ENCODE peak calls at places on chromosomes 4 and X, in ten cellular contexts. One of them, this sample, is unnamed. For H3K4me1, the result is how much of the 10 kb centered on the place peaks cover.

GRCh38 chr4:111492501-111492900 is 652.8 kb upstream of the FAM241A start:
- DNase-seq in adrenal gland: no peak
- DNase-seq in esophagus squamous epithelium: no peak
- DNase-seq in suprapubic skin: no peak
- DNase-seq in K562: no peak
- DNase-seq in testis: no peak
- DNase-seq in tibial nerve: no peak
- DNase-seq in breast epithelium: no peak
- DNase-seq in heart left ventricle: no peak
- DNase-seq in gastrocnemius medialis: no peak
- DNase-seq in this sample: no peak

GRCh38 chr4:80307774-80308465 is 27.6 kb upstream of the CFAP299 start:
- DNase-seq in testis: no peak
- DNase-seq in suprapubic skin: no peak
- DNase-seq in heart left ventricle: no peak
- DNase-seq in esophagus squamous epithelium: no peak
- DNase-seq in gastrocnemius medialis: no peak
- DNase-seq in adrenal gland: no peak
- DNase-seq in tibial nerve: no peak
- DNase-seq in breast epithelium: no peak
- DNase-seq in K562: no peak
- DNase-seq in this sample: no peak

GRCh38 chrX:2684256-2684655 is 6.8 kb upstream of the CD99 start:
- DNase-seq in esophagus squamous epithelium: no peak
- DNase-seq in breast epithelium: no peak
- DNase-seq in testis: no peak
- DNase-seq in gastrocnemius medialis: no peak
- DNase-seq in tibial nerve: no peak
- DNase-seq in suprapubic skin: no peak
- DNase-seq in adrenal gland: no peak
- DNase-seq in heart left ventricle: no peak
- DNase-seq in K562: no peak
- DNase-seq in this sample: no peak

GRCh38 chr4:3283483-3283882 is 9.3 kb upstream of the RGS12 start:
- DNase-seq in esophagus squamous epithelium: no peak
- DNase-seq in adrenal gland: no peak
- DNase-seq in K562: no peak
- DNase-seq in heart left ventricle: no peak
- DNase-seq in tibial nerve: no peak
- DNase-seq in breast epithelium: peak
- DNase-seq in testis: no peak
- DNase-seq in suprapubic skin: no peak
- DNase-seq in gastrocnemius medialis: no peak
- DNase-seq in this sample: no peak

GRCh38 chrX:130975947-130976346 is 72.9 kb upstream of the ENOX2 start:
- DNase-seq in adrenal gland: no peak
- DNase-seq in gastrocnemius medialis: no peak
- DNase-seq in heart left ventricle: no peak
- DNase-seq in esophagus squamous epithelium: no peak
- DNase-seq in K562: peak
- DNase-seq in breast epithelium: no peak
- DNase-seq in tibial nerve: peak
- DNase-seq in suprapubic skin: no peak
- DNase-seq in testis: peak
- DNase-seq in this sample: no peak

GRCh38 chrX:149512225-149512885 is 7.2 kb upstream of the IDS start:
- DNase-seq in gastrocnemius medialis: peak
- DNase-seq in tibial nerve: peak
- DNase-seq in K562: peak
- DNase-seq in heart left ventricle: peak
- DNase-seq in testis: peak
- DNase-seq in breast epithelium: no peak
- DNase-seq in suprapubic skin: no peak
- DNase-seq in adrenal gland: peak
- DNase-seq in esophagus squamous epithelium: no peak
- DNase-seq in this sample: no peak

GRCh38 chrX:71958281-71958675 is 47.6 kb downstream of the NHSL2 start:
- DNase-seq in suprapubic skin: no peak
- DNase-seq in gastrocnemius medialis: no peak
- DNase-seq in adrenal gland: no peak
- DNase-seq in testis: no peak
- DNase-seq in K562: no peak
- DNase-seq in tibial nerve: no peak
- DNase-seq in heart left ventricle: no peak
- DNase-seq in esophagus squamous epithelium: no peak
- DNase-seq in breast epithelium: no peak
- DNase-seq in this sample: no peak

GRCh38 chr4:169163495-169163894 is 107.3 kb downstream of the SH3RF1 start:
- DNase-seq in testis: no peak
- DNase-seq in breast epithelium: no peak
- DNase-seq in gastrocnemius medialis: no peak
- DNase-seq in tibial nerve: no peak
- DNase-seq in adrenal gland: no peak
- DNase-seq in heart left ventricle: no peak
- DNase-seq in suprapubic skin: no peak
- DNase-seq in esophagus squamous epithelium: no peak
- DNase-seq in K562: no peak
- DNase-seq in this sample: no peak

DNA sequence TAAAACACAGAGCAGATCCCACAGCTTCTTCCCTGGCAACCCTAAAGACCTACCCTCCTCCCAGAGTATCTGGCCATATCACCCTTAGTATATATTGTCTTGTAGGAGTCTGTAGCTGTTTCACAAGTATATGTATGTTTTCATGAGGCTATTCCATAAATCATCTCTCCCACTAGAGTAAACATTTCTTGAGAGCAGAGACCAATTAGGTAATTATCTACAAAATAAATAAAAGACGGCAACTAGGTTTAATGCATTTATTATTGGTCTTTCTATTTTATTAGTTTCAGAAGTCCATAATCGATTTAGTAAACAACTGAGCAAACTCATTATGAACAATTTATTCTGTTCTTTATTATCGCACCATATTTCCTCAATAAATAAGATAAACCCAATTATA is 7.0 kb downstream of the ACOT9 start:
- DNase-seq in tibial nerve: no peak
- DNase-seq in esophagus squamous epithelium: no peak
- DNase-seq in suprapubic skin: no peak
- DNase-seq in K562: no peak
- DNase-seq in adrenal gland: no peak
- DNase-seq in breast epithelium: no peak
- DNase-seq in heart left ventricle: no peak
- DNase-seq in testis: no peak
- DNase-seq in gastrocnemius medialis: no peak
- DNase-seq in this sample: no peak
- TF ChIP-seq POLR2A in tibial nerve: no peak
- TF ChIP-seq POLR2A in esophagus squamous epithelium: no peak
- TF ChIP-seq POLR2A in suprapubic skin: no peak
- TF ChIP-seq POLR2A in K562: no peak
- TF ChIP-seq POLR2A in adrenal gland: no peak
- TF ChIP-seq POLR2A in breast epithelium: no peak
- TF ChIP-seq POLR2A in heart left ventricle: no peak
- TF ChIP-seq POLR2A in testis: no peak
- TF ChIP-seq POLR2A in gastrocnemius medialis: no peak
- TF ChIP-seq POLR2A in this sample: no peak

GRCh38 chr4:10100734-10101216 is 15.8 kb downstream of the WDR1 start:
- DNase-seq in heart left ventricle: peak
- DNase-seq in gastrocnemius medialis: peak
- DNase-seq in tibial nerve: no peak
- DNase-seq in K562: no peak
- DNase-seq in esophagus squamous epithelium: no peak
- DNase-seq in testis: no peak
- DNase-seq in suprapubic skin: peak
- DNase-seq in adrenal gland: peak
- DNase-seq in breast epithelium: no peak
- DNase-seq in this sample: no peak

GRCh38 chr4:10102981-10103330 is 13.6 kb downstream of the WDR1 start:
- DNase-seq in heart left ventricle: no peak
- DNase-seq in testis: no peak
- DNase-seq in suprapubic skin: no peak
- DNase-seq in esophagus squamous epithelium: no peak
- DNase-seq in K562: no peak
- DNase-seq in tibial nerve: no peak
- DNase-seq in breast epithelium: no peak
- DNase-seq in gastrocnemius medialis: no peak
- DNase-seq in adrenal gland: no peak
- DNase-seq in this sample: no peak

GRCh38 chr4:10099521-10100325 is 16.9 kb downstream of the WDR1 start:
- DNase-seq in heart left ventricle: no peak
- DNase-seq in testis: no peak
- DNase-seq in breast epithelium: no peak
- DNase-seq in gastrocnemius medialis: no peak
- DNase-seq in adrenal gland: no peak
- DNase-seq in K562: no peak
- DNase-seq in tibial nerve: no peak
- DNase-seq in esophagus squamous epithelium: no peak
- DNase-seq in suprapubic skin: no peak
- DNase-seq in this sample: no peak

GRCh38 chr4:10102193-10102980 is 14.2 kb downstream of the WDR1 start:
- DNase-seq in heart left ventricle: no peak
- DNase-seq in adrenal gland: no peak
- DNase-seq in tibial nerve: no peak
- DNase-seq in gastrocnemius medialis: peak
- DNase-seq in K562: no peak
- DNase-seq in breast epithelium: no peak
- DNase-seq in testis: no peak
- DNase-seq in esophagus squamous epithelium: no peak
- DNase-seq in suprapubic skin: peak
- DNase-seq in this sample: no peak

DNA sequence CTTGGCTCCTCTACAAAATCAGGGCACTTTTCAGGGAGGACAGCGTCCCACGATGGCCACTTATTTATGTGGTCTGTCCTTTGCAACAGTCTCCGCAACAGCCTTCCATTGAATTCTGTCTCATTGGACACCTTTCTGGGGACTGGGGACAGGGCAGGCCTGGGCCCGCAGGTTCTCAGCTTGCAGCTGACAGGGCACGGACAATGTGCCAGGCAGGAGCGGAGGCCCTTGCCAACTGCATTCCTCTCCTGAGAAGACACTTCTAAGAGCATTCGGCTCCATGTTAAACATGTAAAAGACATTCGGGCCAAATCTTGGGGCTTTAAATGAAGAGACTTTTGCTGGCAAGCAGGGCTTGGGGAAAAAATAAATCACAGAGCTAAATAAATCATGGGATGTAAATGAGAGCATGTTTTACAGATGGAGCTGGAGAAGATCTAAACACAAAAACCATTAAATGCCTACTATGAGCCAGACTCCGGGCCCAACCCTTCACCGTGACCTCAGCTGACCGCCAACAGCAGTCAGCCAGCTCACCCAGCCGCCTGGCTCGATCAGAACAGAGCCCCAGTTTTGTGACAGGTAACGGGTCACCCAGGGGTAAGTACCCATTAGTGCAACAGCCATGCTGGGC is 14.9 kb downstream of the WDR1 start:
- DNase-seq in adrenal gland: no peak
- DNase-seq in tibial nerve: no peak
- DNase-seq in heart left ventricle: peak
- DNase-seq in esophagus squamous epithelium: no peak
- DNase-seq in K562: no peak
- DNase-seq in gastrocnemius medialis: peak
- DNase-seq in suprapubic skin: peak
- DNase-seq in breast epithelium: peak
- DNase-seq in testis: no peak
- DNase-seq in this sample: no peak
- H3K4me1 ChIP-seq in adrenal gland: under half
- H3K4me1 ChIP-seq in tibial nerve: under half
- H3K4me1 ChIP-seq in heart left ventricle: half or more
- H3K4me1 ChIP-seq in esophagus squamous epithelium: half or more
- H3K4me1 ChIP-seq in K562: under half
- H3K4me1 ChIP-seq in gastrocnemius medialis: half or more
- H3K4me1 ChIP-seq in suprapubic skin: half or more
- H3K4me1 ChIP-seq in breast epithelium: under half
- H3K4me1 ChIP-seq in testis: under half
- H3K4me1 ChIP-seq in this sample: half or more

GRCh38 chrX:47632664-47633063 is 2.9 kb upstream of the CFP start:
- DNase-seq in adrenal gland: no peak
- DNase-seq in suprapubic skin: no peak
- DNase-seq in tibial nerve: no peak
- DNase-seq in breast epithelium: no peak
- DNase-seq in gastrocnemius medialis: no peak
- DNase-seq in testis: no peak
- DNase-seq in K562: no peak
- DNase-seq in heart left ventricle: no peak
- DNase-seq in esophagus squamous epithelium: no peak
- DNase-seq in this sample: peak

GRCh38 chrX:47628980-47629379 is 750 bp downstream of the CFP start:
- DNase-seq in suprapubic skin: no peak
- DNase-seq in esophagus squamous epithelium: no peak
- DNase-seq in adrenal gland: no peak
- DNase-seq in tibial nerve: no peak
- DNase-seq in K562: no peak
- DNase-seq in breast epithelium: no peak
- DNase-seq in gastrocnemius medialis: no peak
- DNase-seq in heart left ventricle: no peak
- DNase-seq in testis: no peak
- DNase-seq in this sample: no peak

GRCh38 chrX:47631676-47632075 is 1.9 kb upstream of the CFP start:
- DNase-seq in breast epithelium: no peak
- DNase-seq in heart left ventricle: no peak
- DNase-seq in K562: no peak
- DNase-seq in tibial nerve: no peak
- DNase-seq in testis: no peak
- DNase-seq in suprapubic skin: no peak
- DNase-seq in adrenal gland: no peak
- DNase-seq in esophagus squamous epithelium: no peak
- DNase-seq in gastrocnemius medialis: no peak
- DNase-seq in this sample: no peak

GRCh38 chrX:47625365-47625764 is 4.4 kb downstream of the CFP start:
- DNase-seq in tibial nerve: no peak
- DNase-seq in K562: no peak
- DNase-seq in suprapubic skin: peak
- DNase-seq in breast epithelium: no peak
- DNase-seq in adrenal gland: no peak
- DNase-seq in heart left ventricle: no peak
- DNase-seq in gastrocnemius medialis: no peak
- DNase-seq in testis: no peak
- DNase-seq in esophagus squamous epithelium: no peak
- DNase-seq in this sample: no peak

DNA sequence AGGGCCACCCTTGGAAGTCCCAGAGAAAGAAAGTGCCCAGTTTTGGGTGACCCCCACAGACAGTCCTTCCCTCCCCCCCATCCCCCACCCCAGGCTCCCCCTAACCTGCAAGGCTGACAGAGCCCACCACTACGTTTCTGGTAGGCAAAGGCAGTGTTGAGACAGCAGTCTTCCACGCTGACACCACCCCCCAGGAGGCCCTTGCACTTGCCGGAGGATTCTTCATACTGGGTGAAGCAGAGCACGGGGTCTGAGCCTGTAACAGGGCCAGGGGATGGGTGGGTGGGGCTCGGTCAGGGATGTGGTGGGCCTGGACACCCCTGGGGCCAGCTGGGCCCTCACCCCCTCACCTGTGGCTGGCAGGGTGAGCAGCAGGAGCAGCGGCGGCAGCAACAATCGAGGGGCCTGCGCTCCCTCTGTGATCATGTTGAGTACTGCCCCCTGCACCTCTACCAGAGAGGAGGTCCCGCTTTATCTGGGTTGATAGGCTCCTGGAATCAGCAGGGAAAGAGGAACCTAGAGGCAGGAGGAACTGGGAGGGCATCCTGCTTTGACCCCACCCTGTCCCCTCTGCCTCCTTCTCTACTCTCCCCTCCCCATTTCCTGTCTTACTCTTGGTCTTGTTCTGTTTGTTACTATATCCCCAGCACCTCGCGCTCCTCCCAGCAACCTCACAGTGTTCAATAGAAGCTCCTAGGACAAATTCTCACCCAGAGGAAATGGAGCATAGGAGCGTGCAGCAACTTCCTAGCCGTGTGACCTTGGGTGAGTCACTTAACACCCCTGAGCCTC is at the start of gene CFP:
- DNase-seq in adrenal gland: no peak
- DNase-seq in K562: no peak
- DNase-seq in heart left ventricle: no peak
- DNase-seq in suprapubic skin: no peak
- DNase-seq in breast epithelium: no peak
- DNase-seq in tibial nerve: no peak
- DNase-seq in gastrocnemius medialis: no peak
- DNase-seq in testis: no peak
- DNase-seq in esophagus squamous epithelium: no peak
- DNase-seq in this sample: peak
- TF ChIP-seq POLR2A in adrenal gland: no peak
- TF ChIP-seq POLR2A in K562: no peak
- TF ChIP-seq POLR2A in heart left ventricle: no peak
- TF ChIP-seq POLR2A in suprapubic skin: no peak
- TF ChIP-seq POLR2A in breast epithelium: no peak
- TF ChIP-seq POLR2A in tibial nerve: no peak
- TF ChIP-seq POLR2A in gastrocnemius medialis: no peak
- TF ChIP-seq POLR2A in testis: no peak
- TF ChIP-seq POLR2A in esophagus squamous epithelium: no peak
- TF ChIP-seq POLR2A in this sample: no peak

GRCh38 chr4:86950835-86951525 is 16.2 kb downstream of the AFF1 start:
- DNase-seq in breast epithelium: no peak
- DNase-seq in testis: no peak
- DNase-seq in esophagus squamous epithelium: no peak
- DNase-seq in adrenal gland: no peak
- DNase-seq in K562: no peak
- DNase-seq in heart left ventricle: no peak
- DNase-seq in gastrocnemius medialis: no peak
- DNase-seq in suprapubic skin: no peak
- DNase-seq in tibial nerve: no peak
- DNase-seq in this sample: no peak

GRCh38 chr4:86947494-86948120 is 12.8 kb downstream of the AFF1 start:
- DNase-seq in esophagus squamous epithelium: no peak
- DNase-seq in heart left ventricle: no peak
- DNase-seq in testis: no peak
- DNase-seq in adrenal gland: no peak
- DNase-seq in K562: no peak
- DNase-seq in suprapubic skin: no peak
- DNase-seq in tibial nerve: no peak
- DNase-seq in gastrocnemius medialis: no peak
- DNase-seq in breast epithelium: no peak
- DNase-seq in this sample: no peak

GRCh38 chr4:86948276-86948675 is 13.5 kb downstream of the AFF1 start:
- DNase-seq in suprapubic skin: no peak
- DNase-seq in heart left ventricle: no peak
- DNase-seq in gastrocnemius medialis: no peak
- DNase-seq in esophagus squamous epithelium: no peak
- DNase-seq in testis: no peak
- DNase-seq in K562: no peak
- DNase-seq in adrenal gland: no peak
- DNase-seq in tibial nerve: no peak
- DNase-seq in breast epithelium: no peak
- DNase-seq in this sample: no peak

GRCh38 chr4:86944964-86945781 is 10.4 kb downstream of the AFF1 start:
- DNase-seq in adrenal gland: no peak
- DNase-seq in gastrocnemius medialis: no peak
- DNase-seq in tibial nerve: no peak
- DNase-seq in K562: no peak
- DNase-seq in suprapubic skin: no peak
- DNase-seq in breast epithelium: no peak
- DNase-seq in esophagus squamous epithelium: no peak
- DNase-seq in testis: no peak
- DNase-seq in heart left ventricle: no peak
- DNase-seq in this sample: no peak

GRCh38 chr4:86946868-86947493 is 12.2 kb downstream of the AFF1 start:
- DNase-seq in gastrocnemius medialis: no peak
- DNase-seq in heart left ventricle: no peak
- DNase-seq in K562: no peak
- DNase-seq in suprapubic skin: no peak
- DNase-seq in esophagus squamous epithelium: no peak
- DNase-seq in testis: no peak
- DNase-seq in breast epithelium: no peak
- DNase-seq in tibial nerve: no peak
- DNase-seq in adrenal gland: no peak
- DNase-seq in this sample: no peak
- H3K4me1 ChIP-seq in gastrocnemius medialis: under half
- H3K4me1 ChIP-seq in heart left ventricle: half or more
- H3K4me1 ChIP-seq in K562: under half
- H3K4me1 ChIP-seq in suprapubic skin: under half
- H3K4me1 ChIP-seq in esophagus squamous epithelium: half or more
- H3K4me1 ChIP-seq in testis: under half
- H3K4me1 ChIP-seq in breast epithelium: under half
- H3K4me1 ChIP-seq in tibial nerve: under half
- H3K4me1 ChIP-seq in adrenal gland: under half
- H3K4me1 ChIP-seq in this sample: under half

This sample was measured in upper lobe of left lung.